ENCODE peak calls at places on chromosome 21, in four cellular contexts. G is PC-3, W is GM23338, B is MM.1S. H is an unnamed sample.

GRCh38 chr21:45326834-45327457 is 39.3 kb upstream of the POFUT2 start:
- DNase-seq in W (no peak), G (no peak), B (no peak), H (no peak)

GRCh38 chr21:28445081-28445830 is 547.4 kb downstream of the LTN1 start:
- DNase-seq in B (no peak), W (no peak), G (peak; percentile 91), H (peak; percentile 87)

GRCh38 chr21:45934071-45934470 is 47.5 kb upstream of the COL6A1 start:
- DNase-seq in G (no peak), W (no peak), B (no peak), H (no peak)

GRCh38 chr21:36803801-36804452 is 105.0 kb downstream of the SIM2 start:
- DNase-seq in W (no peak), B (no peak), G (no peak), H (no peak)

GRCh38 chr21:35259452-35259851 is 210.3 kb upstream of the RUNX1 start:
- DNase-seq in G (no peak), W (no peak), B (no peak), H (no peak)

GRCh38 chr21:38277501-38278111 is 20.8 kb downstream of the KCNJ15 start:
- DNase-seq in G (peak; percentile 95), W (no peak), B (no peak), H (peak; percentile 99)

GRCh38 chr21:45011911-45012660 is 62.3 kb upstream of the ADARB1 start:
- DNase-seq in B (no peak), W (peak; percentile 87), G (peak; percentile 99), H (peak; percentile 94)

GRCh38 chr21:37380349-37381323 is 14.1 kb downstream of the DYRK1A start:
- DNase-seq in G (peak; percentile 64), B (no peak), W (peak; percentile 60), H (no peak)

GRCh38 chr21:35266546-35266945 is 217.4 kb upstream of the RUNX1 start:
- DNase-seq in W (no peak), G (no peak), B (no peak), H (no peak)

GRCh38 chr21:43799301-43799840 is 10.0 kb downstream of the RRP1 start:
- DNase-seq in W (no peak), G (no peak), B (no peak), H (no peak)

GRCh38 chr21:44785620-44786344 is 15.8 kb downstream of the UBE2G2 start:
- DNase-seq in W (no peak), B (no peak), G (peak; percentile 39), H (no peak)

GRCh38 chr21:45976666-45977335 is 4.8 kb upstream of the COL6A1 start:
- DNase-seq in B (no peak), G (no peak), W (no peak), H (no peak)

GRCh38 chr21:32442566-32443318 is 30.2 kb downstream of the EVA1C start:
- DNase-seq in W (no peak), G (peak; percentile 28), B (no peak), H (no peak)

GRCh38 chr21:44737706-44738354 is 26.5 kb upstream of the TSPEAR start:
- DNase-seq in B (no peak), W (peak; percentile 72), G (peak; percentile 14), H (peak; percentile 30)

GRCh38 chr21:32558131-32558530 is 27.2 kb downstream of the TCP10L start:
- DNase-seq in B (no peak), G (no peak), W (no peak), H (no peak)

GRCh38 chr21:26106562-26106961 is 64.0 kb downstream of the APP start:
- DNase-seq in B (no peak), W (peak; percentile 55), G (no peak), H (no peak)

GRCh38 chr21:43355925-43356289 is 71.0 kb downstream of the SIK1 start:
- DNase-seq in W (no peak), G (no peak), B (no peak), H (no peak)

GRCh38 chr21:45983981-45984551 is 2.5 kb downstream of the COL6A1 start:
- DNase-seq in G (peak; percentile 65), B (no peak), W (no peak), H (peak; percentile 83)

GRCh38 chr21:34524671-34525601 is 12.9 kb upstream of the KCNE1 start:
- DNase-seq in B (no peak), W (peak; percentile 81), G (peak; percentile 30), H (peak; percentile 83)

GRCh38 chr21:14877581-14878228 is 187.1 kb downstream of the NRIP1 start:
- DNase-seq in W (no peak), G (peak; percentile 97), B (no peak), H (peak; percentile 45)

GRCh38 chr21:34807881-34808568 is 139.2 kb downstream of the CLIC6 start:
- DNase-seq in B (no peak), G (peak; percentile 87), W (no peak), H (peak; percentile 97)

GRCh38 chr21:32347887-32348450 is 44.8 kb downstream of the URB1 start:
- DNase-seq in G (no peak), B (no peak), W (no peak), H (no peak)

GRCh38 chr21:43312751-43313169 is 114.2 kb downstream of the SIK1 start:
- DNase-seq in B (peak; percentile 89), G (no peak), W (peak; percentile 53), H (no peak)

GRCh38 chr21:43306911-43307676 is 119.8 kb downstream of the SIK1 start:
- DNase-seq in W (no peak), G (peak; percentile 65), B (peak; percentile 91), H (peak; percentile 61)

GRCh38 chr21:34980423-34981115 is 68.5 kb downstream of the RUNX1 start:
- DNase-seq in G (no peak), W (no peak), B (no peak), H (peak; percentile 40)

GRCh38 chr21:33767236-33767635 is 124.9 kb downstream of the ITSN1 start:
- DNase-seq in B (no peak), W (no peak), G (no peak), H (peak; percentile 63)

GRCh38 chr21:18522181-18522771 is 118.7 kb upstream of the TMPRSS15 start:
- DNase-seq in G (peak; percentile 9), B (peak; percentile 31), W (peak; percentile 19), H (no peak)

GRCh38 chr21:46092026-46092764 is 5.7 kb upstream of the COL6A2 start:
- DNase-seq in G (no peak), B (no peak), W (no peak), H (peak; percentile 99)

GRCh38 chr21:23223882-23224281 is 2225.7 kb downstream of the NCAM2 start:
- DNase-seq in B (no peak), G (no peak), W (peak; percentile 43), H (no peak)

DNA sequence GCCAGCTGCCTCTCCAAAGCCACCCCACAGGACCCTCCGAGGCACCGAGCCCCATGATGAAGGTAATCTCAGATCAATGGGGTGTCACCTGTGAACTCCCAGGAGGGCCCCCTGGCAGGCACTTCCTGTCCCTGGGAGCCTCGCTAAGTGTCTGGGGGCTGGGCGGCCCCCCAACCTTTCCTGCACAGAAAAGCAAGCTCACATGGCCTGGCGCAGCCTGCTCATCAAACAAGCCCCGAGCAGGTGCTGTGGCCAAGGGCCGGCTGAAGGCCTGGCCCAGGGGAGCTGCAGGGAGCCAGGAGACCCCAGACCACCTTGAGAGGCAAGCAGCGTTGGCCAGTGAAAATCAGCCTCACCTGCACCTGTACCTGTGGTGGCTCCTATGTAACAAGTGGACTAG is 2.9 kb downstream of the RIPK4 start:
- DNase-seq in G (no peak), W (no peak), B (no peak), H (no peak)
- H3F3A ChIP-seq in G (peaks cover 33% of the 10 kb centered on the region), W (peaks cover 3% of the 10 kb centered on the region), B (no peaks in the 10 kb centered on the region), H (peaks cover 8% of the 10 kb centered on the region)

GRCh38 chr21:42227909-42228708 is 9.2 kb downstream of the ABCG1 start:
- DNase-seq in G (peak; percentile 79), B (peak; percentile 96), W (peak; percentile 71), H (peak; percentile 88)
- H3K4me2 ChIP-seq in G (no peak overlapping the region), B (peak overlapping the region; percentile 71), W (no peak overlapping the region), H (peak overlapping the region; percentile 12)

DNA sequence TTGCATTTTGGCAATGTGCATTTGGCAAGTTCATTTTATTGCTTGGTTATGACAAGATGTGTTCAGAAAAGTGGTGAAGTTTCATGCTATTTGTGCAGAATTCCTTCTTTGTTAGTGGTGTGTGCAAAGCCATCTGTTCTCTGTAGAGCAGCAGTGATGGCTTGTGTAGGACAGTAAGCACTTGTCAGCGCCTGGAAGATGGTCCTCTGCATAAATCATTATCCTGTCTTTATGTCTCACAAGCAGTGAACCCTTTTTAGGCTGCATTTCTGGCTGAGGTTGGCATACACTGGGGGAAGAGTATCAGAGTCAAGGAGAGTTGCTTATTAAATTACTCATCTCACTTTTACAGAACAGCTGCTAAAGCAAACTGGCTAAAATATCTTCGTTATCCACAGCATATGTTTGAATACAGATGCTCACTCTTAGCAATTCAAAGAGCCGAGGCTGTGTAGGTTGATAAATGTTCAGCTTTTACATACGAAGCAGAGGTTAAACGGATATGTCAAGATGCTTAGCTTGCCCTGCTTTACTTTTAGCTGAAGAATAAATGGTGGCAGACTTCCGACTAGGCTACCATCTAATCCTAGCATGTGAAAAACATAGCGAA is 54.6 kb upstream of the NCAM2 start:
- DNase-seq in B (no peak), W (no peak), G (no peak), H (no peak)
- H2AFZ ChIP-seq in B (no peak overlapping the region), W (peak overlapping the region; percentile 0), G (no peak overlapping the region), H (no peak overlapping the region)

GRCh38 chr21:39312112-39313041 is 1.1 kb downstream of the BRWD1 start:
- DNase-seq in B (peak; percentile 94), W (peak; percentile 89), G (peak; percentile 91), H (peak; percentile 90)
- H3F3A ChIP-seq in B (peaks cover 20% of the 10 kb centered on the region), W (peaks cover 4% of the 10 kb centered on the region), G (no peaks in the 10 kb centered on the region), H (peaks cover 22% of the 10 kb centered on the region)

GRCh38 chr21:30337644-30338170 is at the start of gene KRTAP27-1:
- DNase-seq in B (no peak), W (no peak), G (peak; percentile 58), H (no peak)
- H3K4me2 ChIP-seq in B (no peak within 1 kb of the TSS), W (no peak within 1 kb of the TSS), G (no peak within 1 kb of the TSS), H (no peak within 1 kb of the TSS)

GRCh38 chr21:29639366-29640232 is 300.2 kb downstream of the GRIK1 start:
- DNase-seq in W (no peak), B (no peak), G (no peak), H (no peak)

GRCh38 chr21:29637553-29637952 is 302.2 kb downstream of the GRIK1 start:
- DNase-seq in W (no peak), G (no peak), B (no peak), H (no peak)

GRCh38 chr21:29637126-29637525 is 302.7 kb downstream of the GRIK1 start:
- DNase-seq in G (no peak), W (no peak), B (no peak), H (no peak)

GRCh38 chr21:29638761-29639327 is 301.0 kb downstream of the GRIK1 start:
- DNase-seq in W (no peak), B (no peak), G (no peak), H (no peak)

GRCh38 chr21:29638138-29638537 is 301.7 kb downstream of the GRIK1 start:
- DNase-seq in W (no peak), B (no peak), G (no peak), H (no peak)
- H2AFZ ChIP-seq in W (no peak overlapping the region), B (no peak overlapping the region), G (no peak overlapping the region), H (no peak overlapping the region)

H was measured in GM23248.